ENCODE peak calls at places on chromosomes 2 and 18, in nine cellular contexts. One of them, this sample, is unnamed.

GRCh38 chr2:173754169-173754568 is 211.0 kb downstream of the SP3 start:
- DNase-seq in activated T-cell treated with anti-CD3 and anti-CD28 coated beads for 1 hour: no peak
- DNase-seq in omental fat pad: no peak
- DNase-seq in CD8-positive, alpha-beta T cell: no peak
- DNase-seq in BE2C: no peak
- DNase-seq in heart left ventricle: no peak
- DNase-seq in activated CD8-positive, alpha-beta memory T cell treated with anti-CD3 and anti-CD28 coated beads for 24 hours: no peak
- DNase-seq in lower lobe of right lung: no peak
- DNase-seq in ACHN: no peak
- DNase-seq in this sample: no peak

GRCh38 chr2:208872591-208872990 is 466.0 kb downstream of the PTH2R start:
- DNase-seq in activated T-cell treated with anti-CD3 and anti-CD28 coated beads for 1 hour: no peak
- DNase-seq in omental fat pad: no peak
- DNase-seq in CD8-positive, alpha-beta T cell: no peak
- DNase-seq in BE2C: no peak
- DNase-seq in heart left ventricle: no peak
- DNase-seq in activated CD8-positive, alpha-beta memory T cell treated with anti-CD3 and anti-CD28 coated beads for 24 hours: no peak
- DNase-seq in lower lobe of right lung: no peak
- DNase-seq in ACHN: no peak
- DNase-seq in this sample: no peak

GRCh38 chr2:14235667-14236066 is 396.9 kb upstream of the LRATD1 start:
- DNase-seq in activated T-cell treated with anti-CD3 and anti-CD28 coated beads for 1 hour: no peak
- DNase-seq in omental fat pad: no peak
- DNase-seq in CD8-positive, alpha-beta T cell: no peak
- DNase-seq in BE2C: no peak
- DNase-seq in heart left ventricle: no peak
- DNase-seq in activated CD8-positive, alpha-beta memory T cell treated with anti-CD3 and anti-CD28 coated beads for 24 hours: no peak
- DNase-seq in lower lobe of right lung: no peak
- DNase-seq in ACHN: no peak
- DNase-seq in this sample: no peak

GRCh38 chr2:242020196-242021004 is 150.9 kb downstream of the RTP5 start:
- DNase-seq in activated T-cell treated with anti-CD3 and anti-CD28 coated beads for 1 hour: no peak
- DNase-seq in omental fat pad: no peak
- DNase-seq in CD8-positive, alpha-beta T cell: no peak
- DNase-seq in BE2C: no peak
- DNase-seq in heart left ventricle: no peak
- DNase-seq in activated CD8-positive, alpha-beta memory T cell treated with anti-CD3 and anti-CD28 coated beads for 24 hours: no peak
- DNase-seq in lower lobe of right lung: peak
- DNase-seq in ACHN: no peak
- DNase-seq in this sample: no peak

GRCh38 chr2:201643216-201643651 is at the start of gene TMEM237:
- DNase-seq in activated T-cell treated with anti-CD3 and anti-CD28 coated beads for 1 hour: no peak
- DNase-seq in omental fat pad: no peak
- DNase-seq in CD8-positive, alpha-beta T cell: no peak
- DNase-seq in BE2C: peak
- DNase-seq in heart left ventricle: peak
- DNase-seq in activated CD8-positive, alpha-beta memory T cell treated with anti-CD3 and anti-CD28 coated beads for 24 hours: no peak
- DNase-seq in lower lobe of right lung: peak
- DNase-seq in ACHN: peak
- DNase-seq in this sample: no peak

GRCh38 chr2:64049633-64050220 is 30.5 kb upstream of the VPS54 start:
- DNase-seq in activated T-cell treated with anti-CD3 and anti-CD28 coated beads for 1 hour: peak
- DNase-seq in omental fat pad: no peak
- DNase-seq in CD8-positive, alpha-beta T cell: peak
- DNase-seq in BE2C: peak
- DNase-seq in heart left ventricle: peak
- DNase-seq in activated CD8-positive, alpha-beta memory T cell treated with anti-CD3 and anti-CD28 coated beads for 24 hours: peak
- DNase-seq in lower lobe of right lung: peak
- DNase-seq in ACHN: peak
- DNase-seq in this sample: peak

GRCh38 chr2:129609224-129609623 is 370.2 kb upstream of the RAB6C start:
- DNase-seq in activated T-cell treated with anti-CD3 and anti-CD28 coated beads for 1 hour: no peak
- DNase-seq in omental fat pad: no peak
- DNase-seq in CD8-positive, alpha-beta T cell: no peak
- DNase-seq in BE2C: no peak
- DNase-seq in heart left ventricle: no peak
- DNase-seq in activated CD8-positive, alpha-beta memory T cell treated with anti-CD3 and anti-CD28 coated beads for 24 hours: no peak
- DNase-seq in lower lobe of right lung: no peak
- DNase-seq in ACHN: no peak
- DNase-seq in this sample: no peak

GRCh38 chr2:96260404-96261260 is 5.2 kb downstream of the TMEM127 start:
- DNase-seq in activated T-cell treated with anti-CD3 and anti-CD28 coated beads for 1 hour: no peak
- DNase-seq in omental fat pad: no peak
- DNase-seq in CD8-positive, alpha-beta T cell: no peak
- DNase-seq in BE2C: peak
- DNase-seq in heart left ventricle: peak
- DNase-seq in activated CD8-positive, alpha-beta memory T cell treated with anti-CD3 and anti-CD28 coated beads for 24 hours: no peak
- DNase-seq in lower lobe of right lung: peak
- DNase-seq in ACHN: peak
- DNase-seq in this sample: peak

GRCh38 chr2:128357561-128358370 is 39.1 kb upstream of the HS6ST1 start:
- DNase-seq in activated T-cell treated with anti-CD3 and anti-CD28 coated beads for 1 hour: no peak
- DNase-seq in omental fat pad: no peak
- DNase-seq in CD8-positive, alpha-beta T cell: no peak
- DNase-seq in BE2C: no peak
- DNase-seq in heart left ventricle: no peak
- DNase-seq in activated CD8-positive, alpha-beta memory T cell treated with anti-CD3 and anti-CD28 coated beads for 24 hours: peak
- DNase-seq in lower lobe of right lung: no peak
- DNase-seq in ACHN: no peak
- DNase-seq in this sample: peak

GRCh38 chr2:240170354-240170735 is 29.9 kb upstream of the OTOS start:
- DNase-seq in activated T-cell treated with anti-CD3 and anti-CD28 coated beads for 1 hour: no peak
- DNase-seq in omental fat pad: no peak
- DNase-seq in CD8-positive, alpha-beta T cell: no peak
- DNase-seq in BE2C: peak
- DNase-seq in heart left ventricle: no peak
- DNase-seq in activated CD8-positive, alpha-beta memory T cell treated with anti-CD3 and anti-CD28 coated beads for 24 hours: no peak
- DNase-seq in lower lobe of right lung: no peak
- DNase-seq in ACHN: no peak
- DNase-seq in this sample: no peak

GRCh38 chr2:172480301-172481218 is 53.2 kb downstream of the ITGA6 start:
- DNase-seq in activated T-cell treated with anti-CD3 and anti-CD28 coated beads for 1 hour: no peak
- DNase-seq in omental fat pad: no peak
- DNase-seq in CD8-positive, alpha-beta T cell: no peak
- DNase-seq in BE2C: no peak
- DNase-seq in heart left ventricle: peak
- DNase-seq in activated CD8-positive, alpha-beta memory T cell treated with anti-CD3 and anti-CD28 coated beads for 24 hours: no peak
- DNase-seq in lower lobe of right lung: no peak
- DNase-seq in ACHN: peak
- DNase-seq in this sample: peak

GRCh38 chr2:134011936-134012586 is 241.8 kb upstream of the MGAT5 start:
- DNase-seq in activated T-cell treated with anti-CD3 and anti-CD28 coated beads for 1 hour: no peak
- DNase-seq in omental fat pad: no peak
- DNase-seq in CD8-positive, alpha-beta T cell: no peak
- DNase-seq in BE2C: no peak
- DNase-seq in heart left ventricle: no peak
- DNase-seq in activated CD8-positive, alpha-beta memory T cell treated with anti-CD3 and anti-CD28 coated beads for 24 hours: no peak
- DNase-seq in lower lobe of right lung: no peak
- DNase-seq in ACHN: no peak
- DNase-seq in this sample: no peak

GRCh38 chr18:13276530-13277520 is 58.3 kb downstream of the LDLRAD4 start:
- DNase-seq in activated T-cell treated with anti-CD3 and anti-CD28 coated beads for 1 hour: no peak
- DNase-seq in omental fat pad: no peak
- DNase-seq in CD8-positive, alpha-beta T cell: no peak
- DNase-seq in BE2C: no peak
- DNase-seq in heart left ventricle: no peak
- DNase-seq in activated CD8-positive, alpha-beta memory T cell treated with anti-CD3 and anti-CD28 coated beads for 24 hours: no peak
- DNase-seq in lower lobe of right lung: no peak
- DNase-seq in ACHN: no peak
- DNase-seq in this sample: no peak

GRCh38 chr2:165778187-165778556 is 15.9 kb downstream of the GALNT3 start:
- DNase-seq in activated T-cell treated with anti-CD3 and anti-CD28 coated beads for 1 hour: no peak
- DNase-seq in omental fat pad: no peak
- DNase-seq in CD8-positive, alpha-beta T cell: no peak
- DNase-seq in BE2C: no peak
- DNase-seq in heart left ventricle: no peak
- DNase-seq in activated CD8-positive, alpha-beta memory T cell treated with anti-CD3 and anti-CD28 coated beads for 24 hours: no peak
- DNase-seq in lower lobe of right lung: no peak
- DNase-seq in ACHN: no peak
- DNase-seq in this sample: no peak

GRCh38 chr18:22609642-22610041 is 191.9 kb upstream of the CTAGE1 start:
- DNase-seq in activated T-cell treated with anti-CD3 and anti-CD28 coated beads for 1 hour: no peak
- DNase-seq in omental fat pad: no peak
- DNase-seq in CD8-positive, alpha-beta T cell: no peak
- DNase-seq in BE2C: no peak
- DNase-seq in heart left ventricle: peak
- DNase-seq in activated CD8-positive, alpha-beta memory T cell treated with anti-CD3 and anti-CD28 coated beads for 24 hours: no peak
- DNase-seq in lower lobe of right lung: peak
- DNase-seq in ACHN: no peak
- DNase-seq in this sample: peak

GRCh38 chr2:40466926-40467325 is 15.0 kb upstream of the SLC8A1 start:
- DNase-seq in activated T-cell treated with anti-CD3 and anti-CD28 coated beads for 1 hour: no peak
- DNase-seq in omental fat pad: no peak
- DNase-seq in CD8-positive, alpha-beta T cell: no peak
- DNase-seq in BE2C: no peak
- DNase-seq in heart left ventricle: no peak
- DNase-seq in activated CD8-positive, alpha-beta memory T cell treated with anti-CD3 and anti-CD28 coated beads for 24 hours: no peak
- DNase-seq in lower lobe of right lung: no peak
- DNase-seq in ACHN: no peak
- DNase-seq in this sample: no peak

GRCh38 chr2:47239119-47239969 is 84.2 kb upstream of the STPG4 start:
- DNase-seq in activated T-cell treated with anti-CD3 and anti-CD28 coated beads for 1 hour: no peak
- DNase-seq in omental fat pad: no peak
- DNase-seq in CD8-positive, alpha-beta T cell: no peak
- DNase-seq in BE2C: peak
- DNase-seq in heart left ventricle: no peak
- DNase-seq in activated CD8-positive, alpha-beta memory T cell treated with anti-CD3 and anti-CD28 coated beads for 24 hours: no peak
- DNase-seq in lower lobe of right lung: no peak
- DNase-seq in ACHN: no peak
- DNase-seq in this sample: no peak

GRCh38 chr18:34339155-34339554 is 114.4 kb upstream of the NOL4 start:
- DNase-seq in activated T-cell treated with anti-CD3 and anti-CD28 coated beads for 1 hour: no peak
- DNase-seq in omental fat pad: no peak
- DNase-seq in CD8-positive, alpha-beta T cell: no peak
- DNase-seq in BE2C: no peak
- DNase-seq in heart left ventricle: no peak
- DNase-seq in activated CD8-positive, alpha-beta memory T cell treated with anti-CD3 and anti-CD28 coated beads for 24 hours: no peak
- DNase-seq in lower lobe of right lung: no peak
- DNase-seq in ACHN: no peak
- DNase-seq in this sample: no peak

GRCh38 chr2:22999951-23000350 is 385.0 kb upstream of the KLHL29 start:
- DNase-seq in activated T-cell treated with anti-CD3 and anti-CD28 coated beads for 1 hour: no peak
- DNase-seq in omental fat pad: no peak
- DNase-seq in CD8-positive, alpha-beta T cell: no peak
- DNase-seq in BE2C: no peak
- DNase-seq in heart left ventricle: no peak
- DNase-seq in activated CD8-positive, alpha-beta memory T cell treated with anti-CD3 and anti-CD28 coated beads for 24 hours: no peak
- DNase-seq in lower lobe of right lung: no peak
- DNase-seq in ACHN: peak
- DNase-seq in this sample: no peak

GRCh38 chr2:193895226-193895625 is 1700.5 kb upstream of the TMEFF2 start:
- DNase-seq in activated T-cell treated with anti-CD3 and anti-CD28 coated beads for 1 hour: no peak
- DNase-seq in omental fat pad: no peak
- DNase-seq in CD8-positive, alpha-beta T cell: no peak
- DNase-seq in BE2C: no peak
- DNase-seq in heart left ventricle: no peak
- DNase-seq in activated CD8-positive, alpha-beta memory T cell treated with anti-CD3 and anti-CD28 coated beads for 24 hours: no peak
- DNase-seq in lower lobe of right lung: no peak
- DNase-seq in ACHN: no peak
- DNase-seq in this sample: no peak

GRCh38 chr2:189153608-189154007 is 26.0 kb downstream of the COL5A2 start:
- DNase-seq in activated T-cell treated with anti-CD3 and anti-CD28 coated beads for 1 hour: no peak
- DNase-seq in omental fat pad: no peak
- DNase-seq in CD8-positive, alpha-beta T cell: no peak
- DNase-seq in BE2C: no peak
- DNase-seq in heart left ventricle: peak
- DNase-seq in activated CD8-positive, alpha-beta memory T cell treated with anti-CD3 and anti-CD28 coated beads for 24 hours: no peak
- DNase-seq in lower lobe of right lung: no peak
- DNase-seq in ACHN: no peak
- DNase-seq in this sample: no peak

GRCh38 chr2:136281281-136282117 is 163.6 kb upstream of the CXCR4 start:
- DNase-seq in activated T-cell treated with anti-CD3 and anti-CD28 coated beads for 1 hour: peak
- DNase-seq in omental fat pad: no peak
- DNase-seq in CD8-positive, alpha-beta T cell: peak
- DNase-seq in BE2C: peak
- DNase-seq in heart left ventricle: no peak
- DNase-seq in activated CD8-positive, alpha-beta memory T cell treated with anti-CD3 and anti-CD28 coated beads for 24 hours: peak
- DNase-seq in lower lobe of right lung: no peak
- DNase-seq in ACHN: no peak
- DNase-seq in this sample: no peak

GRCh38 chr18:62781893-62782292 is 66.6 kb downstream of the PHLPP1 start:
- DNase-seq in activated T-cell treated with anti-CD3 and anti-CD28 coated beads for 1 hour: no peak
- DNase-seq in omental fat pad: peak
- DNase-seq in CD8-positive, alpha-beta T cell: no peak
- DNase-seq in BE2C: no peak
- DNase-seq in heart left ventricle: no peak
- DNase-seq in activated CD8-positive, alpha-beta memory T cell treated with anti-CD3 and anti-CD28 coated beads for 24 hours: no peak
- DNase-seq in lower lobe of right lung: no peak
- DNase-seq in ACHN: no peak
- DNase-seq in this sample: peak

GRCh38 chr2:177147093-177147694 is 65.4 kb upstream of the HNRNPA3 start:
- DNase-seq in activated T-cell treated with anti-CD3 and anti-CD28 coated beads for 1 hour: no peak
- DNase-seq in omental fat pad: no peak
- DNase-seq in CD8-positive, alpha-beta T cell: no peak
- DNase-seq in BE2C: no peak
- DNase-seq in heart left ventricle: no peak
- DNase-seq in activated CD8-positive, alpha-beta memory T cell treated with anti-CD3 and anti-CD28 coated beads for 24 hours: no peak
- DNase-seq in lower lobe of right lung: no peak
- DNase-seq in ACHN: peak
- DNase-seq in this sample: no peak

GRCh38 chr2:40361478-40361877 is 90.4 kb downstream of the SLC8A1 start:
- DNase-seq in activated T-cell treated with anti-CD3 and anti-CD28 coated beads for 1 hour: no peak
- DNase-seq in omental fat pad: no peak
- DNase-seq in CD8-positive, alpha-beta T cell: no peak
- DNase-seq in BE2C: no peak
- DNase-seq in heart left ventricle: no peak
- DNase-seq in activated CD8-positive, alpha-beta memory T cell treated with anti-CD3 and anti-CD28 coated beads for 24 hours: no peak
- DNase-seq in lower lobe of right lung: no peak
- DNase-seq in ACHN: no peak
- DNase-seq in this sample: no peak

GRCh38 chr2:141630531-141630930 is 500.3 kb downstream of the LRP1B start:
- DNase-seq in activated T-cell treated with anti-CD3 and anti-CD28 coated beads for 1 hour: no peak
- DNase-seq in omental fat pad: no peak
- DNase-seq in CD8-positive, alpha-beta T cell: no peak
- DNase-seq in BE2C: no peak
- DNase-seq in heart left ventricle: no peak
- DNase-seq in activated CD8-positive, alpha-beta memory T cell treated with anti-CD3 and anti-CD28 coated beads for 24 hours: no peak
- DNase-seq in lower lobe of right lung: no peak
- DNase-seq in ACHN: no peak
- DNase-seq in this sample: no peak

GRCh38 chr18:65934874-65935273 is 184.1 kb downstream of the CDH7 start:
- DNase-seq in activated T-cell treated with anti-CD3 and anti-CD28 coated beads for 1 hour: no peak
- DNase-seq in omental fat pad: no peak
- DNase-seq in CD8-positive, alpha-beta T cell: no peak
- DNase-seq in BE2C: no peak
- DNase-seq in heart left ventricle: no peak
- DNase-seq in activated CD8-positive, alpha-beta memory T cell treated with anti-CD3 and anti-CD28 coated beads for 24 hours: no peak
- DNase-seq in lower lobe of right lung: no peak
- DNase-seq in ACHN: no peak
- DNase-seq in this sample: no peak

GRCh38 chr18:22463076-22463475 is 45.4 kb upstream of the CTAGE1 start:
- DNase-seq in activated T-cell treated with anti-CD3 and anti-CD28 coated beads for 1 hour: no peak
- DNase-seq in omental fat pad: no peak
- DNase-seq in CD8-positive, alpha-beta T cell: no peak
- DNase-seq in BE2C: no peak
- DNase-seq in heart left ventricle: no peak
- DNase-seq in activated CD8-positive, alpha-beta memory T cell treated with anti-CD3 and anti-CD28 coated beads for 24 hours: no peak
- DNase-seq in lower lobe of right lung: no peak
- DNase-seq in ACHN: no peak
- DNase-seq in this sample: no peak

GRCh38 chr2:73085691-73086090 is 14.2 kb upstream of the SFXN5 start:
- DNase-seq in activated T-cell treated with anti-CD3 and anti-CD28 coated beads for 1 hour: peak
- DNase-seq in omental fat pad: peak
- DNase-seq in CD8-positive, alpha-beta T cell: peak
- DNase-seq in BE2C: peak
- DNase-seq in heart left ventricle: peak
- DNase-seq in activated CD8-positive, alpha-beta memory T cell treated with anti-CD3 and anti-CD28 coated beads for 24 hours: peak
- DNase-seq in lower lobe of right lung: peak
- DNase-seq in ACHN: peak
- DNase-seq in this sample: peak